ENCODE peak calls at places on chromosomes 1 and 21, in four cellular contexts. C, T, V and O are unnamed samples.

GRCh38 chr1:26907071-26907922 is 6.5 kb downstream of the NR0B2 start:
- DNase-seq in C (no peak), T (no peak), V (no peak), O (peak)

GRCh38 chr1:18572022-18572920 is 58.4 kb upstream of the PAX7 start:
- DNase-seq in C (peak), T (no peak), V (no peak), O (no peak)

GRCh38 chr1:233656032-233656620 is 42.2 kb downstream of the KCNK1 start:
- DNase-seq in C (no peak), T (no peak), V (no peak), O (no peak)

GRCh38 chr21:35254006-35254751 is 205.1 kb upstream of the RUNX1 start:
- DNase-seq in C (no peak), T (no peak), V (no peak), O (no peak)

GRCh38 chr1:110003747-110004428 is 19.3 kb downstream of the AHCYL1 start:
- DNase-seq in C (no peak), T (no peak), V (no peak), O (peak)

GRCh38 chr1:20701847-20702246 is 16.0 kb downstream of the KIF17 start:
- DNase-seq in C (no peak), T (no peak), V (no peak), O (no peak)

GRCh38 chr1:204697893-204698292 is 12.4 kb upstream of the LRRN2 start:
- DNase-seq in C (no peak), T (no peak), V (no peak), O (no peak)

GRCh38 chr1:198156745-198157240 is at the start of gene NEK7:
- DNase-seq in C (peak), T (peak), V (no peak), O (peak)

GRCh38 chr1:5465281-5465680 is 526.9 kb downstream of the NPHP4 start:
- DNase-seq in C (no peak), T (no peak), V (no peak), O (no peak)

GRCh38 chr1:172935062-172935592 is 115.6 kb downstream of the TNFSF18 start:
- DNase-seq in C (no peak), T (no peak), V (no peak), O (no peak)

GRCh38 chr1:203325418-203326091 is 20.2 kb downstream of the BTG2 start:
- DNase-seq in C (peak), T (no peak), V (no peak), O (no peak)

GRCh38 chr1:241603626-241604337 is 36.4 kb downstream of the CHML start:
- DNase-seq in C (no peak), T (no peak), V (no peak), O (no peak)

GRCh38 chr1:6646499-6647148 is 22.0 kb downstream of the THAP3 start:
- DNase-seq in C (no peak), T (peak), V (no peak), O (peak)

GRCh38 chr21:34595457-34595856 is 19.5 kb downstream of the RCAN1 start:
- DNase-seq in C (peak), T (no peak), V (no peak), O (no peak)

GRCh38 chr1:154502066-154502741 is at the start of the genes SHE and TDRD10:
- DNase-seq in C (peak), T (no peak), V (no peak), O (peak)

GRCh38 chr1:23913212-23913880 is at the start of gene CNR2:
- DNase-seq in C (no peak), T (no peak), V (no peak), O (no peak)

GRCh38 chr21:45440736-45441350 is 35.9 kb downstream of the COL18A1 start:
- DNase-seq in C (peak), T (no peak), V (no peak), O (no peak)

GRCh38 chr1:10957151-10957550 is 55.3 kb upstream of the TARDBP start:
- DNase-seq in C (no peak), T (no peak), V (no peak), O (no peak)

GRCh38 chr1:112057736-112058135 is 68.3 kb upstream of the KCND3 start:
- DNase-seq in C (no peak), T (no peak), V (no peak), O (no peak)

GRCh38 chr1:21220815-21221214 is 44.1 kb upstream of the EIF4G3 start:
- DNase-seq in C (peak), T (no peak), V (no peak), O (no peak)

GRCh38 chr1:246769306-246769705 is 45.1 kb downstream of the SCCPDH start:
- DNase-seq in C (no peak), T (no peak), V (no peak), O (no peak)

GRCh38 chr21:15415541-15416261 is 314.1 kb upstream of the USP25 start:
- DNase-seq in C (no peak), T (no peak), V (no peak), O (no peak)

GRCh38 chr21:35904995-35905972 is 155.0 kb downstream of the SETD4 start:
- DNase-seq in C (no peak), T (no peak), V (no peak), O (peak)

GRCh38 chr21:25126564-25126963 is 480.7 kb downstream of the MRPL39 start:
- DNase-seq in C (no peak), T (no peak), V (no peak), O (no peak)

GRCh38 chr1:153699768-153700167 is 21.3 kb downstream of the NPR1 start:
- DNase-seq in C (no peak), T (no peak), V (no peak), O (no peak)